ENCODE peak calls at places on chromosomes 12 and 14, in six cellular contexts. R, S, Q, P, M and N are unnamed samples.

GRCh38 chr12:1805441-1806081 is 14.8 kb upstream of the LRTM2 start:
- DNase-seq in R (no peak), P (no peak), M (no peak), S (no peak), Q (no peak), N (no peak)

GRCh38 chr12:3047961-3048360 is 29.2 kb upstream of the TSPAN9 start:
- DNase-seq in P (no peak), Q (no peak), M (no peak), S (no peak), R (no peak), N (no peak)

GRCh38 chr12:4202918-4203317 is 70.6 kb upstream of the CCND2 start:
- DNase-seq in M (no peak), P (no peak), S (no peak), R (no peak), Q (no peak), N (no peak)

GRCh38 chr12:6828671-6829531 is 694 bp downstream of the P3H3 start:
- DNase-seq in R (peak; percentile 50), P (no peak), Q (no peak), S (no peak), M (peak; percentile 82), N (no peak)

GRCh38 chr12:120100630-120101029 is 15.9 kb downstream of the RAB35 start:
- DNase-seq in Q (no peak), S (no peak), P (no peak), M (no peak), R (peak; percentile 58), N (no peak)

GRCh38 chr12:63955831-63956685 is 111.6 kb downstream of the SRGAP1 start:
- DNase-seq in M (no peak), P (no peak), Q (peak; percentile 55), S (peak; percentile 86), R (peak; percentile 76), N (no peak)

GRCh38 chr12:1493781-1494180 is 100.6 kb downstream of the FBXL14 start:
- DNase-seq in Q (no peak), P (no peak), S (no peak), R (no peak), M (no peak), N (no peak)

GRCh38 chr14:33120966-33121365 is 182.3 kb downstream of the NPAS3 start:
- DNase-seq in Q (no peak), M (no peak), P (no peak), S (peak; percentile 49), R (no peak), N (no peak)

GRCh38 chr14:61343991-61344405 is 22.6 kb downstream of the PRKCH start:
- DNase-seq in P (no peak), S (no peak), R (no peak), M (no peak), Q (peak; percentile 39), N (no peak)

GRCh38 chr14:49553892-49554291 is 32.3 kb downstream of the RPS29 start:
- DNase-seq in R (no peak), P (peak; percentile 5), M (no peak), Q (no peak), S (no peak), N (no peak)

GRCh38 chr14:96287856-96288255 is 31.8 kb downstream of the BDKRB1 start:
- DNase-seq in Q (no peak), M (no peak), P (no peak), S (no peak), R (no peak), N (no peak)

GRCh38 chr12:27657296-27657695 is 39.0 kb upstream of the REP15 start:
- DNase-seq in Q (peak; percentile 15), S (no peak), R (peak; percentile 72), M (no peak), P (no peak), N (no peak)

GRCh38 chr12:119178544-119179334 is at the start of gene HSPB8:
- DNase-seq in M (peak; percentile 94), Q (peak; percentile 98), R (peak; percentile 91), S (peak; percentile 98), P (no peak), N (no peak)

GRCh38 chr14:63986789-63987533 is 134.2 kb downstream of the SYNE2 start:
- DNase-seq in Q (peak; percentile 65), S (peak; percentile 84), M (peak; percentile 5), R (peak; percentile 78), P (no peak), N (peak; percentile 2)

GRCh38 chr14:64465856-64466554 is 706 bp downstream of the AKAP5 start:
- DNase-seq in S (peak; percentile 77), R (peak; percentile 61), P (no peak), Q (peak; percentile 84), M (peak; percentile 92), N (peak; percentile 56)

GRCh38 chr12:2057041-2057792 is 4.4 kb downstream of the CACNA1C start:
- DNase-seq in Q (peak; percentile 69), P (peak; percentile 73), M (peak; percentile 91), R (peak; percentile 62), S (peak; percentile 65), N (peak; percentile 85)

GRCh38 chr12:105696-106095 is 39.1 kb downstream of the IQSEC3 start:
- DNase-seq in S (no peak), P (no peak), Q (no peak), R (no peak), M (no peak), N (no peak)

GRCh38 chr14:99677231-99677891 is 6.7 kb upstream of the CYP46A1 start:
- DNase-seq in M (no peak), R (no peak), S (no peak), Q (no peak), P (no peak), N (no peak)

GRCh38 chr12:43551971-43552559 is at the start of gene ADAMTS20:
- DNase-seq in R (peak; percentile 3), S (peak; percentile 34), M (peak; percentile 93), Q (peak; percentile 50), P (peak; percentile 77), N (peak; percentile 81)

GRCh38 chr12:4806439-4807115 is 86.4 kb downstream of the GALNT8 start:
- DNase-seq in M (no peak), R (no peak), Q (peak; percentile 53), S (no peak), P (no peak), N (no peak)

GRCh38 chr14:37116933-37117844 is 55.2 kb downstream of the SLC25A21 start:
- DNase-seq in P (no peak), R (peak; percentile 60), Q (peak; percentile 18), M (peak; percentile 34), S (peak; percentile 44), N (no peak)

GRCh38 chr14:100822007-100822406 is 3.9 kb upstream of the MEG3 start:
- DNase-seq in S (no peak), P (no peak), Q (no peak), R (no peak), M (no peak), N (no peak)

GRCh38 chr14:34111933-34112332 is 161.1 kb upstream of the EGLN3 start:
- DNase-seq in S (no peak), P (no peak), R (no peak), M (peak; percentile 71), Q (peak; percentile 41), N (no peak)

GRCh38 chr12:132367852-132368251 is 38.5 kb upstream of the GALNT9 start:
- DNase-seq in R (no peak), P (no peak), M (no peak), Q (no peak), S (no peak), N (no peak)

GRCh38 chr14:73784065-73784987 is 67.3 kb upstream of the PTGR2 start:
- DNase-seq in R (peak; percentile 70), M (no peak), Q (peak; percentile 84), P (no peak), S (peak; percentile 92), N (no peak)

GRCh38 chr12:127044841-127045240 is 1222.1 kb upstream of the TMEM132C start:
- DNase-seq in S (no peak), R (no peak), Q (no peak), P (no peak), M (no peak), N (no peak)

GRCh38 chr14:96940009-96940408 is 142.8 kb downstream of the VRK1 start:
- DNase-seq in P (no peak), Q (peak; percentile 1), S (no peak), R (no peak), M (peak; percentile 22), N (no peak)

GRCh38 chr12:109573029-109573913 is at the start of the genes MMAB and MVK:
- DNase-seq in R (peak; percentile 99), Q (peak; percentile 100), S (peak; percentile 99), P (peak; percentile 99), M (peak; percentile 100), N (peak; percentile 99)
- H3K36me3 ChIP-seq in R (peaks cover 10% of the 10 kb centered on the region), Q (peaks cover 23% of the 10 kb centered on the region), S (peaks cover 45% of the 10 kb centered on the region), P (peaks cover 9% of the 10 kb centered on the region), M (peaks cover 2% of the 10 kb centered on the region), N (peaks cover 27% of the 10 kb centered on the region)

DNA sequence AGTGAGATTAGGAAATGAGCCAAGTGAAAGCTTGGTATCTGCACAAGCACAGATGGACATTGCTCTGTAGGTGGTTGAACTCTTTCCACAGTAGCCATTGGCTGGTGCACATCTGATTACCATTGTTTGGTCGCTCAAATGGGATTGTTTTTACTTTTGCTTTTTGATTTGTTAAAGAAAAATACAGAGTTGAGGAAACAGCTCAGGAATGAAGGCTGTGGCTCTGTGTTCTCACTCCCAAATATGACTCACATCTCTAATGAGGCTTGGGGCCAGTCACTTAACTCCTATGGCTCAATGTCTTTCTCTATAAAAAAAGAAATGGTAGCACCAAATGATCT is 241.3 kb downstream of the BMP4 start:
- DNase-seq in M (no peak), S (peak; percentile 73), Q (peak; percentile 17), P (no peak), R (peak; percentile 28), N (no peak)
- H3K23ac ChIP-seq in M (no peak overlapping the region), S (no peak overlapping the region), Q (no peak overlapping the region), P (no peak overlapping the region), R (peak overlapping the region; percentile 24), N (no peak overlapping the region)

GRCh38 chr12:46661161-46661845 is 164.5 kb downstream of the SLC38A4 start:
- DNase-seq in Q (peak; percentile 59), M (peak; percentile 93), R (peak; percentile 95), P (no peak), S (peak; percentile 94), N (peak; percentile 40)

GRCh38 chr12:46667547-46667946 is 158.2 kb downstream of the SLC38A4 start:
- DNase-seq in R (peak; percentile 49), Q (no peak), S (no peak), P (no peak), M (no peak), N (no peak)

GRCh38 chr12:46660719-46661118 is 165.1 kb downstream of the SLC38A4 start:
- DNase-seq in M (no peak), S (no peak), Q (no peak), R (peak; percentile 61), P (no peak), N (no peak)

GRCh38 chr12:46663297-46663696 is 162.5 kb downstream of the SLC38A4 start:
- DNase-seq in P (no peak), S (peak; percentile 6), Q (no peak), M (no peak), R (no peak), N (no peak)

GRCh38 chr12:46664771-46665287 is 161.0 kb downstream of the SLC38A4 start:
- DNase-seq in M (peak; percentile 37), S (peak; percentile 92), R (peak; percentile 96), P (no peak), Q (peak; percentile 34), N (no peak)
- H2AK5ac ChIP-seq in M (no peak overlapping the region), S (no peak overlapping the region), R (peak overlapping the region; percentile 14), P (no peak overlapping the region), Q (no peak overlapping the region), N (no peak overlapping the region)

DNA sequence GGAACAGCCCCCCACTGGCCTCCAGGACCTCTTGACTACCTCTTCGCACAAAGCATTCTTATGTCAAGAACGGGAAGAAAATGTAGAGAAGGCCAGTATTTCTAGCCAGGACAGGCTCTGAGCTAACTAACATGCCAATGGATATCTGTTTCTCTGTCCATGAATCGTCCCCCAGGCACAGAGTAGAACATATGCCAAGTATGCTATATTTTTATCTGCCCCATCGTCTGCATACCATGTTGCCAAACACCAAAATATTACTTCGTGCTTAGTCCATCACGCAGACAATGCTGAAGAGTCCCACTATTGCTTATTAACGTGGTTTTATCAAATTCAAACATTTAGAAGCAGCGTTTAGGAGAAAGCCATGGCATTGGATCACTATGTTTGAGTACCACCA is 151.4 kb upstream of the CPSF6 start:
- DNase-seq in M (no peak), S (no peak), R (no peak), Q (peak; percentile 92), P (no peak), N (no peak)
- H3K36me3 ChIP-seq in M (no peaks in the 10 kb centered on the region), S (no peaks in the 10 kb centered on the region), R (no peaks in the 10 kb centered on the region), Q (no peaks in the 10 kb centered on the region), P (no peaks in the 10 kb centered on the region), N (no peaks in the 10 kb centered on the region)